ENCODE peak calls at places on chromosome 18, in eight cellular contexts. Z, V, J, W, A, K, M and R are unnamed samples.

GRCh38 chr18:37426536-37427080 is 139.0 kb downstream of the CELF4 start:
- DNase-seq in M (no peak), Z (no peak), W (no peak), V (no peak), A (no peak), J (no peak), K (no peak), R (no peak)

GRCh38 chr18:35927431-35927830 is 45.0 kb upstream of the RMP24 start:
- DNase-seq in Z (no peak), K (no peak), J (no peak), M (no peak), W (no peak), A (no peak), V (no peak), R (no peak)

GRCh38 chr18:13710460-13710859 is 15.9 kb downstream of the FAM210A start:
- DNase-seq in Z (no peak), V (no peak), M (no peak), W (no peak), A (no peak), K (no peak), J (no peak), R (no peak)

GRCh38 chr18:2971741-2972552 is 41.0 kb downstream of the LPIN2 start:
- DNase-seq in K (peak), W (no peak), V (no peak), M (no peak), J (no peak), A (peak), Z (no peak), R (peak)

GRCh38 chr18:61096231-61096630 is 237.0 kb upstream of the CDH20 start:
- DNase-seq in V (no peak), A (no peak), K (no peak), W (no peak), M (no peak), J (no peak), Z (no peak), R (no peak)

GRCh38 chr18:78531637-78532036 is 448.0 kb upstream of the SALL3 start:
- DNase-seq in A (no peak), V (no peak), J (no peak), W (no peak), Z (no peak), M (no peak), K (no peak), R (no peak)

GRCh38 chr18:76495435-76496199 is 575 bp upstream of the ZNF516 start:
- DNase-seq in Z (peak), K (peak), M (peak), W (peak), J (peak), A (peak), V (no peak), R (no peak)

GRCh38 chr18:6366776-6367175 is 47.9 kb downstream of the L3MBTL4 start:
- DNase-seq in Z (no peak), J (no peak), K (no peak), W (no peak), M (no peak), V (no peak), A (no peak), R (no peak)

GRCh38 chr18:46158498-46158897 is 54.3 kb downstream of the HAUS1 start:
- DNase-seq in Z (no peak), V (no peak), M (no peak), A (no peak), J (peak), W (no peak), K (no peak), R (no peak)

GRCh38 chr18:36628435-36629094 is 200.2 kb downstream of the TPGS2 start:
- DNase-seq in J (no peak), W (no peak), M (no peak), Z (no peak), V (no peak), A (no peak), K (no peak), R (no peak)

GRCh38 chr18:76476665-76477561 is 18.1 kb downstream of the ZNF516 start:
- DNase-seq in K (no peak), V (no peak), Z (no peak), W (peak), M (no peak), J (no peak), A (no peak), R (no peak)

GRCh38 chr18:44213288-44213687 is 467.4 kb upstream of the SETBP1 start:
- DNase-seq in J (no peak), A (no peak), V (no peak), K (no peak), W (no peak), Z (no peak), M (no peak), R (no peak)

GRCh38 chr18:61988100-61988499 is 95.3 kb upstream of the RNF152 start:
- DNase-seq in Z (no peak), K (no peak), W (no peak), V (no peak), A (no peak), J (no peak), M (no peak), R (no peak)

GRCh38 chr18:14936313-14936712 is 188.3 kb downstream of the ANKRD30B start:
- DNase-seq in W (no peak), A (no peak), M (no peak), K (no peak), J (no peak), Z (no peak), V (no peak), R (no peak)

GRCh38 chr18:13381907-13382682 is 163.5 kb downstream of the LDLRAD4 start:
- DNase-seq in A (no peak), Z (peak), W (no peak), K (peak), J (no peak), V (no peak), M (no peak), R (peak)

GRCh38 chr18:58990720-58991119 is 126.0 kb downstream of the ZNF532 start:
- DNase-seq in M (no peak), K (no peak), A (no peak), W (no peak), Z (no peak), J (no peak), V (no peak), R (no peak)

GRCh38 chr18:941331-941730 is 36.7 kb downstream of the ADCYAP1 start:
- DNase-seq in W (no peak), J (no peak), A (no peak), M (no peak), Z (no peak), V (no peak), K (no peak), R (no peak)

GRCh38 chr18:59715445-59715844 is 18.2 kb upstream of the CCBE1 start:
- DNase-seq in J (no peak), M (no peak), V (no peak), Z (no peak), W (no peak), A (no peak), K (no peak), R (no peak)

GRCh38 chr18:37612941-37613340 is 47.3 kb upstream of the CELF4 start:
- DNase-seq in M (no peak), A (no peak), W (no peak), K (no peak), J (no peak), V (no peak), Z (no peak), R (no peak)

GRCh38 chr18:56066524-56067215 is 478.7 kb upstream of the TCF4 start:
- DNase-seq in Z (no peak), W (no peak), V (no peak), J (no peak), A (no peak), M (no peak), K (no peak), R (no peak)

GRCh38 chr18:48109961-48110493 is 179.6 kb upstream of the SMAD2 start:
- DNase-seq in V (no peak), W (no peak), K (no peak), M (no peak), Z (no peak), A (no peak), J (no peak), R (no peak)

GRCh38 chr18:36848609-36849008 is 19.7 kb downstream of the KIAA1328 start:
- DNase-seq in Z (no peak), M (no peak), V (no peak), W (no peak), A (no peak), K (no peak), J (no peak), R (no peak)

GRCh38 chr18:7174359-7175107 is 56.4 kb upstream of the LRRC30 start:
- DNase-seq in W (no peak), K (no peak), A (peak), J (peak), V (peak), Z (peak), M (no peak), R (no peak)

GRCh38 chr18:26185267-26185666 is 41.0 kb upstream of the TAF4B start:
- DNase-seq in Z (no peak), W (peak), K (no peak), A (no peak), V (no peak), J (no peak), M (no peak), R (no peak)

GRCh38 chr18:13612111-13612997 is 114.0 kb downstream of the FAM210A start:
- DNase-seq in V (no peak), Z (no peak), J (no peak), M (no peak), A (peak), W (no peak), K (peak), R (no peak)

GRCh38 chr18:48138660-48139426 is 208.4 kb upstream of the SMAD2 start:
- DNase-seq in A (peak), W (no peak), K (peak), Z (no peak), J (no peak), V (no peak), M (no peak), R (no peak)

GRCh38 chr18:59383831-59384230 is 24.8 kb upstream of the LMAN1 start:
- DNase-seq in M (no peak), J (peak), K (no peak), Z (no peak), W (no peak), V (no peak), A (no peak), R (no peak)

GRCh38 chr18:61651145-61651879 is 241.5 kb downstream of the RNF152 start:
- DNase-seq in Z (no peak), M (no peak), A (no peak), K (no peak), V (no peak), J (no peak), W (no peak), R (no peak)

GRCh38 chr18:8052237-8052701 is 485.2 kb downstream of the PTPRM start:
- DNase-seq in K (no peak), A (no peak), W (no peak), V (no peak), M (no peak), J (no peak), Z (no peak), R (no peak)

GRCh38 chr18:48161911-48162698 is 231.6 kb upstream of the SMAD2 start:
- DNase-seq in M (no peak), W (peak), V (no peak), K (peak), Z (no peak), J (no peak), A (no peak), R (no peak)

GRCh38 chr18:23861326-23861725 is 153.2 kb upstream of the TTC39C start:
- DNase-seq in V (no peak), Z (no peak), W (no peak), J (no peak), K (no peak), M (no peak), A (no peak), R (no peak)

GRCh38 chr18:47251289-47252120 is at the start of gene SKOR2:
- DNase-seq in K (no peak), V (no peak), J (peak), W (no peak), M (no peak), Z (no peak), A (no peak), R (no peak)

GRCh38 chr18:57195341-57195740 is 48.5 kb downstream of the BOD1L2 start:
- DNase-seq in V (no peak), W (no peak), Z (no peak), K (no peak), M (no peak), J (no peak), A (no peak), R (no peak)

GRCh38 chr18:31426021-31426420 is 21.5 kb upstream of the DSG3 start:
- DNase-seq in W (no peak), M (no peak), J (no peak), Z (no peak), V (no peak), A (no peak), K (no peak), R (no peak)

GRCh38 chr18:2302628-2303516 is 268.4 kb downstream of the METTL4 start:
- DNase-seq in A (no peak), V (no peak), Z (no peak), W (peak), M (no peak), K (no peak), J (no peak), R (no peak)

GRCh38 chr18:47585914-47586313 is 334.5 kb upstream of the SKOR2 start:
- DNase-seq in V (no peak), J (no peak), M (no peak), A (no peak), W (no peak), Z (no peak), K (no peak), R (no peak)

GRCh38 chr18:62585274-62586147 is 62.7 kb downstream of the ZCCHC2 start:
- DNase-seq in V (no peak), Z (no peak), K (no peak), A (no peak), M (no peak), W (no peak), J (no peak), R (no peak)

GRCh38 chr18:23609390-23610008 is 23.2 kb upstream of the NPC1 start:
- DNase-seq in K (no peak), M (no peak), A (no peak), W (no peak), J (no peak), V (no peak), Z (no peak), R (no peak)

GRCh38 chr18:9103488-9103887 is 989 bp downstream of the NDUFV2 start:
- DNase-seq in M (no peak), A (no peak), K (no peak), J (no peak), Z (no peak), V (no peak), W (no peak), R (no peak)
- TF ChIP-seq CTCF in M (no peak), A (peak), K (no peak), J (no peak), Z (peak), V (peak), W (no peak), R (no peak)

GRCh38 chr18:9612989-9613388 is 1.4 kb downstream of the PPP4R1 start:
- DNase-seq in M (no peak), V (no peak), Z (no peak), K (no peak), A (no peak), J (no peak), W (no peak), R (no peak)

GRCh38 chr18:9612215-9612830 is 2.0 kb downstream of the PPP4R1 start:
- DNase-seq in Z (no peak), V (no peak), A (no peak), K (no peak), J (peak), W (peak), M (no peak), R (no peak)

GRCh38 chr18:9614401-9615279 is at the start of gene PPP4R1:
- DNase-seq in K (peak), M (peak), Z (peak), W (peak), V (peak), J (peak), A (peak), R (peak)

GRCh38 chr18:9615280-9615797 is 980 bp upstream of the PPP4R1 start:
- DNase-seq in M (no peak), Z (no peak), A (no peak), V (no peak), K (no peak), W (no peak), J (no peak), R (no peak)

GRCh38 chr18:9613550-9614400 is 584 bp downstream of the PPP4R1 start:
- DNase-seq in K (peak), J (peak), W (no peak), Z (peak), V (peak), M (peak), A (peak), R (peak)
- TF ChIP-seq CTCF in K (no peak), J (no peak), W (no peak), Z (no peak), V (no peak), M (peak), A (no peak), R (no peak)

DNA sequence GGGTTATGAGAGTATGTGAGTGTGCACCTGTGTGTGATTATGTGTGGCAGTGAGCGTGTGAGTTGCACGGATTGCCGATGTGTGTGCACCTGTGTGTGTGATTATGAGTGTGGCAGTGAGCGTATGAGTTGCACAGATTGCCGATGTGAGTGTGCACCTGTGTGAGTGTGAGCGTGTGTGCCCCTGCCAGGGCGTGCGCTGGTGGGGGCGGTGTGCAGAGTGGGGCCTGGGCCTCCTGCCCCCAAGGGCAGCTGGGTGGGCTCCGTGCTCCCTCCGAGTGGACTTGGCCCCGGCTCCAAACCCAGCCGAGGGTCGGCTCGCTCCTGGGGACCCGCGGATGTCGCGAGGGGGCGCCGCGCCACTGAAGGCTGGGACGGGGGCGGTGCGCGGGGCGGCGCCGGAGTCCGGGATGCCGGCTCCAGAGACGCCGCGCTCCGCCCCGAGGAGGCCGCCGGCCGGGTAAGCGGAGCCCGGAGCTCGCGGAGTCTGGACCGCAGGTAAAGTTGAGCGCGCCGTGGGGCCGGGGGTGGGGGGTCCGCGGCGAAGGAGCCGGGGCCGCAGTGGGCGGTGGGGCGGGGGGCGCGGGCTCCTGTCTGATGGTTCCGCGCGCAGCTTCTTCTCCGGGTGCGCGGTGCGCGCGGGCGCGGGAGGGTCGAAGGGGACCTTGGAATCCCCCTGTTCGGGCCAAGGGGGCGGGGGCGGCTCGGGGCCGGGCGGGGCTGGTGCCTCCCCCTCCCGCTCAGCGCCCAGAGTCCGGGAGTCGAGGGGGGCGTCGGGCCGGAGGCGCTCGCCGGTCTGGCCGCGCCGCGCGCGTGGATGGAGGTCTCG is at the start of gene KCNG2:
- DNase-seq in Z (no peak), M (no peak), A (peak), W (no peak), J (peak), K (peak), V (no peak), R (peak)
- TF ChIP-seq CTCF in Z (no peak), M (peak), A (peak), W (peak), J (peak), K (no peak), V (no peak), R (no peak)

GRCh38 chr18:49948975-49949374 is 135.6 kb upstream of the ACAA2 start:
- DNase-seq in J (no peak), Z (no peak), W (no peak), M (no peak), A (no peak), V (no peak), K (no peak), R (no peak)

GRCh38 chr18:49949991-49950395 is 136.7 kb upstream of the ACAA2 start:
- DNase-seq in M (no peak), Z (no peak), K (no peak), A (no peak), J (no peak), W (no peak), V (no peak), R (no peak)

GRCh38 chr18:49944681-49945080 is 131.3 kb upstream of the ACAA2 start:
- DNase-seq in A (no peak), K (peak), W (no peak), V (no peak), Z (peak), M (no peak), J (no peak), R (no peak)
- TF ChIP-seq CTCF in A (no peak), K (peak), W (peak), V (no peak), Z (peak), M (peak), J (peak), R (peak)

GRCh38 chr18:68150976-68151375 is 563.9 kb downstream of the TMX3 start:
- DNase-seq in V (no peak), A (no peak), Z (no peak), M (no peak), K (no peak), J (no peak), W (no peak), R (no peak)

GRCh38 chr18:68147728-68148127 is 567.2 kb downstream of the TMX3 start:
- DNase-seq in V (no peak), Z (no peak), M (no peak), A (no peak), W (no peak), J (no peak), K (no peak), R (no peak)

GRCh38 chr18:68148862-68149261 is 566.0 kb downstream of the TMX3 start:
- DNase-seq in J (peak), V (no peak), A (no peak), M (no peak), K (no peak), Z (no peak), W (no peak), R (no peak)

DNA sequence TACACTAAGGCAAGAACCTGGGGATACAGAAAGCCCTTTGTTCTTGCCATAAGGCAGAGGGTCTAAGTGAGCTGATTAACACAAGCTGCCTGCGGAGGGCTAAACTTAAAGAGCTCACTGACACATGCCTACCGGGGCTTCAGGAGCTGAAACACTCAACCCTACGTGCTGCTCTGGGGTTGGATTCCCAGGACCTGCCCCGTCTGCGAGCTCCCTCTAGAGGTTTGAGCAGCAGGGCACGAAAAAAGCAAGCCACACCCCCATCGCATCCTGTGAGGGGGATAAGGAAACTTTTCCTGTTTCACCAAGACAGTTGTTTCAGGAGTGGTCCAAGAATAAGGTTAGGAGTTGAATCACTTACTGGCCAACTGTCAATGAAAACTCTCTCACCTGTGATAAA is 562.1 kb downstream of the TMX3 start:
- DNase-seq in Z (no peak), A (no peak), J (peak), K (no peak), W (no peak), M (no peak), V (no peak), R (no peak)
- TF ChIP-seq CTCF in Z (no peak), A (no peak), J (peak), K (no peak), W (no peak), M (no peak), V (no peak), R (no peak)

DNA sequence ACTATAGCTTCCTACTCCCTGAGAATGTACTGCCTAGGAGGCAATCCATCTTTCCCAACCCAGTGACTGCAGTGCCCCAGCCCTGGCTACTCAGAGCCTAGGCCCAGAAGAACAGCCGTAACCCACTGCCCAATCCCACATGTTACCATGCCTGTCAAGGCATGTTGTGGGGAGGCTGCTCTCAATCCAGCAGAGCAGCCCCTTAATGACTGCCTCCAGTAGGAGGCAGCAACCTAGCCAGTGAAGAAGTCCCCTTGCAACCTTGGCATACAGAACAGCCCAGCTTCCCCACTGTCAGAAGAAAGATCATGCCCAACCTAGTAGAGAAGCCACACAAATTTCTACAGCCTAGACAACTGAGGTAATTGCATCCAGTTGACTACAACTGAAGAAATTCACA is 44.2 kb upstream of the CDH7 start:
- DNase-seq in M (no peak), J (no peak), Z (no peak), A (no peak), V (no peak), W (no peak), K (no peak), R (no peak)
- TF ChIP-seq CTCF in M (no peak), J (peak), Z (no peak), A (no peak), V (no peak), W (no peak), K (no peak), R (no peak)